ENCODE peak calls at places on chromosomes 1 and 21, in eight cellular contexts. J is prostate gland, A is AG04450, Z is psoas muscle, K is bronchial epithelial cell, R is cardiac muscle cell, Q is GM12865, X is heart left ventricle. Y is an unnamed sample.

GRCh38 chr1:15141933-15142647 is 11.5 kb upstream of the TMEM51 start:
- DNase-seq in J (peak), A (no peak), Z (no peak), K (peak), R (peak), Q (no peak), X (peak), Y (peak)

GRCh38 chr1:160219062-160219929 is 14.1 kb downstream of the PEA15 start:
- DNase-seq in J (peak), A (peak), Z (peak), K (peak), R (peak), Q (peak), X (peak), Y (peak)

GRCh38 chr1:3251810-3252429 is 182.9 kb downstream of the PRDM16 start:
- DNase-seq in J (no peak), A (no peak), Z (no peak), K (no peak), R (no peak), Q (no peak), X (no peak), Y (peak)

GRCh38 chr1:154456631-154457030 is 45.4 kb upstream of the TDRD10 start:
- DNase-seq in J (no peak), A (no peak), Z (no peak), K (no peak), R (no peak), Q (no peak), X (no peak), Y (no peak)

GRCh38 chr21:37398697-37399096 is 32.1 kb downstream of the DYRK1A start:
- DNase-seq in J (no peak), A (no peak), Z (no peak), K (no peak), R (no peak), Q (no peak), X (no peak), Y (no peak)

GRCh38 chr1:112172294-112172882 is 182.9 kb upstream of the KCND3 start:
- DNase-seq in J (peak), A (peak), Z (peak), K (peak), R (peak), Q (peak), X (peak), Y (peak)

GRCh38 chr1:77415585-77415984 is 133.8 kb downstream of the AK5 start:
- DNase-seq in J (no peak), A (no peak), Z (no peak), K (no peak), R (no peak), Q (no peak), X (no peak), Y (no peak)

GRCh38 chr1:89552481-89553194 is 28.0 kb downstream of the LRRC8B start:
- DNase-seq in J (peak), A (no peak), Z (no peak), K (peak), R (peak), Q (peak), X (no peak), Y (no peak)

GRCh38 chr1:212782422-212783154 is 9.0 kb downstream of the NSL1 start:
- DNase-seq in J (no peak), A (no peak), Z (no peak), K (peak), R (peak), Q (peak), X (no peak), Y (peak)

GRCh38 chr1:65114312-65114711 is 33.7 kb upstream of the AK4 start:
- DNase-seq in J (no peak), A (no peak), Z (no peak), K (no peak), R (peak), Q (no peak), X (peak), Y (no peak)

GRCh38 chr1:41500781-41501518 is 16.5 kb upstream of the EDN2 start:
- DNase-seq in J (no peak), A (no peak), Z (no peak), K (peak), R (no peak), Q (no peak), X (no peak), Y (no peak)

GRCh38 chr1:47175227-47175934 is 14.5 kb downstream of the PDZK1IP1 start:
- DNase-seq in J (peak), A (peak), Z (no peak), K (peak), R (peak), Q (peak), X (no peak), Y (peak)
- TF ChIP-seq CTCF in J (peak), A (peak), Z (peak), K (peak), R (peak), Q (peak), X (peak), Y (peak)

GRCh38 chr1:19828546-19828945 is 13.5 kb upstream of the RNF186 start:
- DNase-seq in J (no peak), A (no peak), Z (no peak), K (peak), R (peak), Q (no peak), X (no peak), Y (no peak)

GRCh38 chr1:19819701-19820100 is 4.6 kb upstream of the RNF186 start:
- DNase-seq in J (no peak), A (no peak), Z (no peak), K (no peak), R (no peak), Q (no peak), X (no peak), Y (no peak)

GRCh38 chr1:19824541-19824940 is 9.5 kb upstream of the RNF186 start:
- DNase-seq in J (no peak), A (no peak), Z (no peak), K (no peak), R (peak), Q (peak), X (no peak), Y (no peak)

DNA sequence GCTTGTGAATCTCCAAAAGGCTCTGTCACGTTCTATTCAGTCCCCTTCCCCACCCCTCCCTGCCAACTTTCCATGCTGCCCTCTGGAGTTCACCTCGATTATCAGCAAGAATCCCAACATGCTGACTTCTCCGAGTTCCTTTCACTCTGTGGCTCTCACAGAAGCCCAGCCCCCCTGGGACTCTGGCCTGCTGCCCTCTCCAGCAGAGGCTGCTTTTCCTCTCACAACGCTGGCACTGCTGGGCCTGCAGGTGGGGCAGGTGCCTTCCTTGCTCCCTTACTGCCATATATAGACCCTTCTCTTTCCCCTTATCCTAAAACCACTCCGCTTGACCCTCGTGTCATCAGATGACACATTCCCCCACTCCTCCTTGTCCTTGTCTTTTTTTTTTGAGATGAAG is 10.2 kb upstream of the RNF186 start:
- DNase-seq in J (no peak), A (no peak), Z (no peak), K (no peak), R (peak), Q (no peak), X (no peak), Y (peak)
- TF ChIP-seq CTCF in J (no peak), A (no peak), Z (no peak), K (no peak), R (no peak), Q (no peak), X (no peak), Y (peak)

GRCh38 chr21:42652527-42653491 is 612 bp upstream of the PDE9A start:
- DNase-seq in J (peak), A (no peak), Z (peak), K (no peak), R (peak), Q (no peak), X (peak), Y (peak)
- TF ChIP-seq CTCF in J (peak), A (no peak), Z (peak), K (peak), R (peak), Q (no peak), X (peak), Y (peak)

GRCh38 chr1:182782587-182782913 is 7.0 kb upstream of the NPL start:
- DNase-seq in J (no peak), A (no peak), Z (no peak), K (no peak), R (no peak), Q (no peak), X (no peak), Y (no peak)
- TF ChIP-seq CTCF in J (no peak), A (no peak), Z (no peak), K (no peak), R (no peak), Q (no peak), X (no peak), Y (no peak)

Y was measured in body of pancreas.